ENCODE peak calls at places on chromosomes 2 and 18, in five cellular contexts. X, A, P, L and S are unnamed samples.
A peak's percentile ranks its signal among the peaks of the same experiment; 100 is the strongest.

GRCh38 chr18:41600693-41601391 is 354.2 kb upstream of the PIK3C3 start:
- DNase-seq in X (no peak), A (no peak), P (no peak), L (no peak), S (no peak)

GRCh38 chr2:217657252-217657651 is 345.5 kb downstream of the TNS1 start:
- DNase-seq in X (no peak), A (no peak), P (no peak), L (no peak), S (no peak)

GRCh38 chr2:28068098-28068497 is 177.6 kb downstream of the BABAM2 start:
- DNase-seq in X (no peak), A (no peak), P (no peak), L (no peak), S (peak; percentile 75)

GRCh38 chr2:234249006-234249405 is 198.5 kb downstream of the SPP2 start:
- DNase-seq in X (no peak), A (no peak), P (no peak), L (no peak), S (no peak)

GRCh38 chr2:230779141-230779523 is 66.5 kb downstream of the CAB39 start:
- DNase-seq in X (no peak), A (no peak), P (no peak), L (no peak), S (no peak)

GRCh38 chr2:224682121-224682520 is 34.0 kb downstream of the CCDC195 start:
- DNase-seq in X (no peak), A (no peak), P (no peak), L (no peak), S (no peak)

GRCh38 chr2:190451561-190452176 is 43.5 kb downstream of the MFSD6 start:
- DNase-seq in X (no peak), A (no peak), P (no peak), L (peak; percentile 52), S (peak; percentile 57)

GRCh38 chr2:96554293-96555145 is 18.0 kb downstream of the ARID5A start:
- DNase-seq in X (peak; percentile 26), A (peak; percentile 79), P (peak; percentile 84), L (peak; percentile 41), S (peak; percentile 68)

GRCh38 chr2:28552045-28552823 is 56.4 kb downstream of the PLB1 start:
- DNase-seq in X (peak; percentile 51), A (no peak), P (no peak), L (peak; percentile 51), S (peak; percentile 50)

GRCh38 chr2:37149626-37150322 is 7.0 kb downstream of the EIF2AK2 start:
- DNase-seq in X (no peak), A (peak; percentile 26), P (no peak), L (no peak), S (no peak)

GRCh38 chr2:44918095-44918775 is 23.3 kb upstream of the SIX3 start:
- DNase-seq in X (peak; percentile 81), A (no peak), P (no peak), L (no peak), S (no peak)

GRCh38 chr2:11867926-11868325 is 121.5 kb downstream of the LPIN1 start:
- DNase-seq in X (no peak), A (no peak), P (no peak), L (no peak), S (no peak)

GRCh38 chr2:128689971-128690370 is 371.3 kb upstream of the HS6ST1 start:
- DNase-seq in X (no peak), A (no peak), P (no peak), L (no peak), S (no peak)

GRCh38 chr18:79503406-79503805 is 107.7 kb downstream of the NFATC1 start:
- DNase-seq in X (no peak), A (no peak), P (no peak), L (no peak), S (no peak)